ENCODE peak calls at places on chromosome 5, in ten cellular contexts. One of them, this sample, is unnamed.

GRCh38 chr5:122844916-122845252 is 529 bp upstream of the SNX24 start:
- DNase-seq in H9: no peak
- DNase-seq in choroid plexus epithelial cell: no peak
- DNase-seq in transverse colon: no peak
- DNase-seq in coronary artery: no peak
- DNase-seq in MM.1S: peak
- DNase-seq in A549: peak
- DNase-seq in HL-60: no peak
- DNase-seq in mucosa of descending colon: no peak
- DNase-seq in endothelial cell: peak
- DNase-seq in this sample: no peak

GRCh38 chr5:57711946-57712345 is 229.3 kb upstream of the ACTBL2 start:
- DNase-seq in HL-60: no peak
- DNase-seq in MM.1S: no peak
- DNase-seq in coronary artery: no peak
- DNase-seq in endothelial cell: no peak
- DNase-seq in H9: no peak
- DNase-seq in A549: no peak
- DNase-seq in mucosa of descending colon: no peak
- DNase-seq in transverse colon: no peak
- DNase-seq in choroid plexus epithelial cell: no peak
- DNase-seq in this sample: no peak

GRCh38 chr5:175418252-175418651 is 25.7 kb downstream of the DRD1 start:
- DNase-seq in HL-60: no peak
- DNase-seq in mucosa of descending colon: no peak
- DNase-seq in transverse colon: no peak
- DNase-seq in choroid plexus epithelial cell: no peak
- DNase-seq in endothelial cell: no peak
- DNase-seq in coronary artery: no peak
- DNase-seq in A549: no peak
- DNase-seq in MM.1S: no peak
- DNase-seq in H9: no peak
- DNase-seq in this sample: no peak

GRCh38 chr5:22391956-22392355 is 461.2 kb downstream of the CDH12 start:
- DNase-seq in A549: no peak
- DNase-seq in H9: no peak
- DNase-seq in transverse colon: no peak
- DNase-seq in mucosa of descending colon: no peak
- DNase-seq in choroid plexus epithelial cell: no peak
- DNase-seq in endothelial cell: no peak
- DNase-seq in MM.1S: no peak
- DNase-seq in coronary artery: no peak
- DNase-seq in HL-60: no peak
- DNase-seq in this sample: no peak

GRCh38 chr5:149399775-149400174 is 20.7 kb upstream of the IL17B start:
- DNase-seq in endothelial cell: no peak
- DNase-seq in MM.1S: no peak
- DNase-seq in coronary artery: no peak
- DNase-seq in H9: no peak
- DNase-seq in mucosa of descending colon: no peak
- DNase-seq in HL-60: no peak
- DNase-seq in transverse colon: no peak
- DNase-seq in choroid plexus epithelial cell: no peak
- DNase-seq in A549: no peak
- DNase-seq in this sample: no peak

GRCh38 chr5:76314643-76315042 is 88.4 kb upstream of the IQGAP2 start:
- DNase-seq in HL-60: no peak
- DNase-seq in H9: no peak
- DNase-seq in choroid plexus epithelial cell: no peak
- DNase-seq in mucosa of descending colon: no peak
- DNase-seq in MM.1S: no peak
- DNase-seq in A549: no peak
- DNase-seq in coronary artery: no peak
- DNase-seq in transverse colon: no peak
- DNase-seq in endothelial cell: no peak
- DNase-seq in this sample: no peak

GRCh38 chr5:3320317-3320865 is 275.2 kb upstream of the IRX1 start:
- DNase-seq in A549: no peak
- DNase-seq in choroid plexus epithelial cell: no peak
- DNase-seq in transverse colon: no peak
- DNase-seq in endothelial cell: no peak
- DNase-seq in MM.1S: no peak
- DNase-seq in H9: no peak
- DNase-seq in HL-60: no peak
- DNase-seq in coronary artery: no peak
- DNase-seq in mucosa of descending colon: no peak
- DNase-seq in this sample: no peak

GRCh38 chr5:110965773-110966581 is 105.5 kb upstream of the TSLP start:
- DNase-seq in A549: no peak
- DNase-seq in choroid plexus epithelial cell: peak
- DNase-seq in coronary artery: no peak
- DNase-seq in transverse colon: no peak
- DNase-seq in mucosa of descending colon: no peak
- DNase-seq in endothelial cell: no peak
- DNase-seq in H9: no peak
- DNase-seq in HL-60: no peak
- DNase-seq in MM.1S: no peak
- DNase-seq in this sample: no peak

GRCh38 chr5:71481441-71481840 is 26.0 kb downstream of the BDP1 start:
- DNase-seq in A549: no peak
- DNase-seq in endothelial cell: no peak
- DNase-seq in HL-60: no peak
- DNase-seq in H9: no peak
- DNase-seq in coronary artery: no peak
- DNase-seq in choroid plexus epithelial cell: no peak
- DNase-seq in transverse colon: no peak
- DNase-seq in MM.1S: no peak
- DNase-seq in mucosa of descending colon: no peak
- DNase-seq in this sample: no peak

GRCh38 chr5:71471193-71471592 is 15.7 kb downstream of the BDP1 start:
- DNase-seq in A549: no peak
- DNase-seq in H9: no peak
- DNase-seq in transverse colon: no peak
- DNase-seq in HL-60: no peak
- DNase-seq in endothelial cell: no peak
- DNase-seq in coronary artery: no peak
- DNase-seq in mucosa of descending colon: no peak
- DNase-seq in MM.1S: no peak
- DNase-seq in choroid plexus epithelial cell: peak
- DNase-seq in this sample: no peak

DNA sequence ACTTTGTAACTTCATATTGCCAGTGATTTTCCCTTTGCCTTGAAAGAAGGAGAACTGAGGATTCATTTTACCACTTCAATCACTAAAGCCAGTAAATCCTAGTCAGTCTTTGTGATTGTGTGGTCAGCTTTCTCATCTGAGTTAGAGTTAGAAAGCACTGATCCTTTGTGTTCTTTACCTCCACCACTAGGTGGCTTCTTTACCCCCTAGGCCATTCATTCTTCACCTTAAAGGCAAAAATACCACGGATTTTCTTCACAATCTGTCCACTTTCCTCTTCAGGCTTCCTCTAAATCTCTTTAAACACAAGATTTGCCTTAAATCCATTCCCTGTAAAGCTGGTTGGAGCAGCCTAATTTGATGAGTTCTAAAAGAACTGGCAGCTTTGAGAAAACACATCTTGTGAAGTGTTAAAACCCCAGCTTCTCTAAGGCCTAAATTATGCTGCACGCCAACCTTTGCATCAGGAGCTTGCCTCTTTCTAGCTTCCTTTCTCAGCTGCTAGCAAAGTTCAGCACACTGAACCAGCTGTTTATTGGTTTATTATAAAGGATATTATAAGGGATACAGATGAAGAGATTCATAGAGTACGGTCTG is 20.4 kb downstream of the BDP1 start:
- DNase-seq in mucosa of descending colon: no peak
- DNase-seq in HL-60: no peak
- DNase-seq in endothelial cell: no peak
- DNase-seq in choroid plexus epithelial cell: peak
- DNase-seq in transverse colon: no peak
- DNase-seq in H9: no peak
- DNase-seq in MM.1S: peak
- DNase-seq in coronary artery: no peak
- DNase-seq in A549: peak
- DNase-seq in this sample: no peak
- TF ChIP-seq CTCF in mucosa of descending colon: no peak
- TF ChIP-seq CTCF in HL-60: peak
- TF ChIP-seq CTCF in endothelial cell: peak
- TF ChIP-seq CTCF in choroid plexus epithelial cell: peak
- TF ChIP-seq CTCF in transverse colon: peak
- TF ChIP-seq CTCF in H9: peak
- TF ChIP-seq CTCF in MM.1S: peak
- TF ChIP-seq CTCF in coronary artery: no peak
- TF ChIP-seq CTCF in A549: peak
- TF ChIP-seq CTCF in this sample: peak

GRCh38 chr5:141762790-141763368 is 80.8 kb upstream of the ARAP3 start:
- DNase-seq in coronary artery: no peak
- DNase-seq in HL-60: no peak
- DNase-seq in transverse colon: no peak
- DNase-seq in endothelial cell: no peak
- DNase-seq in MM.1S: peak
- DNase-seq in choroid plexus epithelial cell: no peak
- DNase-seq in H9: no peak
- DNase-seq in mucosa of descending colon: no peak
- DNase-seq in A549: no peak
- DNase-seq in this sample: no peak
- TF ChIP-seq CTCF in coronary artery: no peak
- TF ChIP-seq CTCF in HL-60: no peak
- TF ChIP-seq CTCF in transverse colon: no peak
- TF ChIP-seq CTCF in endothelial cell: no peak
- TF ChIP-seq CTCF in MM.1S: peak
- TF ChIP-seq CTCF in choroid plexus epithelial cell: no peak
- TF ChIP-seq CTCF in H9: no peak
- TF ChIP-seq CTCF in mucosa of descending colon: no peak
- TF ChIP-seq CTCF in A549: no peak
- TF ChIP-seq CTCF in this sample: no peak

DNA sequence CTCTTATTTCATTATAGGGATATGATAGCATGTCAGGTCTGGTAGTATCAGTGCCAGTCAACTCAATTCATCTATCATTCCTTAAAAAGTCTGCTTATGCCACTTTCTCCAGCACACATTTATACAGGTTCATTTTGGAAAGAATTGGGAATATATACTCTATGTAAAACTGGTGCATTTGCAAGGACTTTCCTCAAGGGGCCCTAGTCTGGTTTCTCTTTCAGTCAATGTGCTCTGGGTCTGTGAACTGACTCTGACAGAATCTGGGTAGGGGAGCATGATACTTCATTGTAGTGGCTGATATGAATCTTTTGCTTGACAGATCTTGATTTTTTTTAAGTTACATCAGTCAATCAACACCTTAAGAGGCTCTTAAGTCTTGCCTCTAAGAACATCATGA is 313.9 kb downstream of the HTR1A start:
- DNase-seq in coronary artery: no peak
- DNase-seq in endothelial cell: no peak
- DNase-seq in A549: no peak
- DNase-seq in HL-60: no peak
- DNase-seq in mucosa of descending colon: no peak
- DNase-seq in H9: no peak
- DNase-seq in MM.1S: no peak
- DNase-seq in transverse colon: no peak
- DNase-seq in choroid plexus epithelial cell: no peak
- DNase-seq in this sample: no peak
- TF ChIP-seq CTCF in coronary artery: no peak
- TF ChIP-seq CTCF in endothelial cell: no peak
- TF ChIP-seq CTCF in A549: no peak
- TF ChIP-seq CTCF in HL-60: no peak
- TF ChIP-seq CTCF in mucosa of descending colon: no peak
- TF ChIP-seq CTCF in H9: peak
- TF ChIP-seq CTCF in MM.1S: no peak
- TF ChIP-seq CTCF in transverse colon: no peak
- TF ChIP-seq CTCF in choroid plexus epithelial cell: no peak
- TF ChIP-seq CTCF in this sample: no peak

GRCh38 chr5:132816083-132816482 is 3.0 kb downstream of the SOWAHA start:
- DNase-seq in H9: no peak
- DNase-seq in HL-60: no peak
- DNase-seq in A549: no peak
- DNase-seq in mucosa of descending colon: no peak
- DNase-seq in MM.1S: no peak
- DNase-seq in coronary artery: no peak
- DNase-seq in transverse colon: no peak
- DNase-seq in endothelial cell: no peak
- DNase-seq in choroid plexus epithelial cell: no peak
- DNase-seq in this sample: no peak

GRCh38 chr5:132812949-132813598 is at the start of gene SOWAHA:
- DNase-seq in choroid plexus epithelial cell: no peak
- DNase-seq in coronary artery: no peak
- DNase-seq in H9: peak
- DNase-seq in endothelial cell: no peak
- DNase-seq in mucosa of descending colon: peak
- DNase-seq in A549: peak
- DNase-seq in HL-60: no peak
- DNase-seq in MM.1S: no peak
- DNase-seq in transverse colon: peak
- DNase-seq in this sample: peak

GRCh38 chr5:132815454-132815853 is 2.4 kb downstream of the SOWAHA start:
- DNase-seq in choroid plexus epithelial cell: peak
- DNase-seq in endothelial cell: no peak
- DNase-seq in transverse colon: no peak
- DNase-seq in HL-60: no peak
- DNase-seq in MM.1S: no peak
- DNase-seq in H9: no peak
- DNase-seq in coronary artery: no peak
- DNase-seq in mucosa of descending colon: no peak
- DNase-seq in A549: no peak
- DNase-seq in this sample: no peak

GRCh38 chr5:132813599-132814440 is 718 bp downstream of the SOWAHA start:
- DNase-seq in A549: peak
- DNase-seq in transverse colon: peak
- DNase-seq in endothelial cell: peak
- DNase-seq in HL-60: no peak
- DNase-seq in H9: peak
- DNase-seq in MM.1S: peak
- DNase-seq in choroid plexus epithelial cell: peak
- DNase-seq in mucosa of descending colon: peak
- DNase-seq in coronary artery: no peak
- DNase-seq in this sample: peak

DNA sequence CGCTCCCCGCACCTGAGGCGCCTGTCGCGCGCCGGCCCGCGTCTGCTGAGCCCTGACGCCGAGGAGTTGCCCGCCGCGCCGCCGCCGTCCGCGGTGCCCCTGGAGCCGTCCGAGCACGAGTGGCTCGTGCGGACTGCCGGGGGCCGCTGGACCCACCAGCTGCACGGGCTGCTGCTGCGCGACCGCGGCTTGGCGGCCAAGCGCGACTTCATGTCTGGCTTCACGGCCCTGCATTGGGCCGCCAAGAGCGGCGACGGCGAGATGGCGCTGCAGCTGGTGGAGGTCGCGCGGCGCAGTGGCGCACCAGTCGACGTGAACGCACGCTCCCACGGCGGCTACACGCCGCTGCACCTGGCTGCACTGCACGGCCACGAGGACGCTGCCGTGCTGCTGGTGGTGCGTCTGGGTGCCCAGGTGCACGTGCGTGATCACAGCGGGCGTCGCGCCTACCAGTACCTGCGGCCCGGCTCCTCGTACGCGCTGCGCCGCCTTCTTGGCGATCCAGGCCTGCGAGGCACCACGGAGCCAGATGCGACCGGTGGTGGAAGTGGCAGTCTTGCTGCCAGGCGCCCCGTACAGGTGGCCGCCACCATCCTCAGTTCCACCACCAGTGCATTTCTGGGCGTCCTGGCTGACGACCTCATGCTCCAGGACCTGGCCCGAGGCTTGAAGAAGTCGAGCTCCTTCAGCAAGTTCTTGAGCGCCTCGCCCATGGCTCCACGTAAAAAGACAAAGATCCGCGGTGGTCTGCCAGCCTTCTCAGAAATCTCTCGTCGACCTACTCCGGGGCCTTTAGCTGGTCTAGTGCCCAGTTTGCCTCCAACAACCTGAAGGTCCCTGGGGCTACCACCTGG is 1.6 kb downstream of the SOWAHA start:
- DNase-seq in choroid plexus epithelial cell: no peak
- DNase-seq in endothelial cell: no peak
- DNase-seq in transverse colon: no peak
- DNase-seq in H9: peak
- DNase-seq in coronary artery: no peak
- DNase-seq in A549: no peak
- DNase-seq in MM.1S: no peak
- DNase-seq in mucosa of descending colon: no peak
- DNase-seq in HL-60: no peak
- DNase-seq in this sample: no peak
- TF ChIP-seq CTCF in choroid plexus epithelial cell: no peak
- TF ChIP-seq CTCF in endothelial cell: no peak
- TF ChIP-seq CTCF in transverse colon: no peak
- TF ChIP-seq CTCF in H9: no peak
- TF ChIP-seq CTCF in coronary artery: no peak
- TF ChIP-seq CTCF in A549: no peak
- TF ChIP-seq CTCF in MM.1S: no peak
- TF ChIP-seq CTCF in mucosa of descending colon: no peak
- TF ChIP-seq CTCF in HL-60: no peak
- TF ChIP-seq CTCF in this sample: no peak